ENCODE peak calls at places on chromosomes 5 and 9, in six cellular contexts. One of them, this sample, is unnamed.

GRCh38 chr9:35935261-35935660 is 22.7 kb downstream of the OR2S2 start:
- DNase-seq in IMR-90: peak
- DNase-seq in H9: no peak
- DNase-seq in H1: no peak
- DNase-seq in neuronal stem cell: no peak
- DNase-seq in mesenchymal stem cell: no peak
- DNase-seq in this sample: no peak

GRCh38 chr5:172004824-172005237 is 1.6 kb downstream of the FBXW11 start:
- DNase-seq in H1: no peak
- DNase-seq in H9: no peak
- DNase-seq in IMR-90: no peak
- DNase-seq in mesenchymal stem cell: peak
- DNase-seq in neuronal stem cell: no peak
- DNase-seq in this sample: no peak

GRCh38 chr9:28260331-28260730 is 687.0 kb upstream of the C9orf72 start:
- DNase-seq in H9: no peak
- DNase-seq in H1: no peak
- DNase-seq in mesenchymal stem cell: no peak
- DNase-seq in neuronal stem cell: no peak
- DNase-seq in IMR-90: no peak
- DNase-seq in this sample: peak

GRCh38 chr9:129145841-129146292 is 32.2 kb downstream of the IER5L start:
- DNase-seq in mesenchymal stem cell: peak
- DNase-seq in H1: peak
- DNase-seq in IMR-90: peak
- DNase-seq in H9: peak
- DNase-seq in neuronal stem cell: peak
- DNase-seq in this sample: peak

GRCh38 chr9:127351182-127352166 is 45.5 kb upstream of the SLC2A8 start:
- DNase-seq in IMR-90: no peak
- DNase-seq in H1: no peak
- DNase-seq in mesenchymal stem cell: no peak
- DNase-seq in neuronal stem cell: no peak
- DNase-seq in H9: no peak
- DNase-seq in this sample: no peak

GRCh38 chr5:92002875-92003274 is 619.8 kb upstream of the ARRDC3 start:
- DNase-seq in H1: no peak
- DNase-seq in mesenchymal stem cell: no peak
- DNase-seq in IMR-90: peak
- DNase-seq in neuronal stem cell: no peak
- DNase-seq in H9: no peak
- DNase-seq in this sample: no peak

GRCh38 chr5:139660105-139660915 is 12.2 kb downstream of the CXXC5 start:
- DNase-seq in IMR-90: no peak
- DNase-seq in mesenchymal stem cell: peak
- DNase-seq in H9: no peak
- DNase-seq in neuronal stem cell: no peak
- DNase-seq in H1: no peak
- DNase-seq in this sample: no peak

GRCh38 chr5:175800656-175801081 is 70.7 kb upstream of the CPLX2 start:
- DNase-seq in neuronal stem cell: no peak
- DNase-seq in mesenchymal stem cell: no peak
- DNase-seq in IMR-90: peak
- DNase-seq in H1: no peak
- DNase-seq in H9: no peak
- DNase-seq in this sample: no peak

GRCh38 chr5:93017854-93018253 is 563.2 kb downstream of the NR2F1-AS1 start:
- DNase-seq in mesenchymal stem cell: peak
- DNase-seq in IMR-90: peak
- DNase-seq in H1: no peak
- DNase-seq in H9: no peak
- DNase-seq in neuronal stem cell: no peak
- DNase-seq in this sample: peak

GRCh38 chr5:96146675-96147074 is 185.0 kb upstream of the ELL2 start:
- DNase-seq in IMR-90: peak
- DNase-seq in neuronal stem cell: no peak
- DNase-seq in mesenchymal stem cell: peak
- DNase-seq in H1: no peak
- DNase-seq in H9: no peak
- DNase-seq in this sample: peak

GRCh38 chr9:69604568-69605219 is 67.5 kb downstream of the APBA1 start:
- DNase-seq in mesenchymal stem cell: no peak
- DNase-seq in H9: no peak
- DNase-seq in H1: no peak
- DNase-seq in neuronal stem cell: no peak
- DNase-seq in IMR-90: no peak
- DNase-seq in this sample: no peak

GRCh38 chr5:129395247-129395646 is 64.9 kb upstream of the ADAMTS19 start:
- DNase-seq in mesenchymal stem cell: no peak
- DNase-seq in H9: no peak
- DNase-seq in IMR-90: no peak
- DNase-seq in neuronal stem cell: no peak
- DNase-seq in H1: no peak
- DNase-seq in this sample: peak

GRCh38 chr5:122468351-122469111 is 156.5 kb downstream of the SNCAIP start:
- DNase-seq in IMR-90: no peak
- DNase-seq in mesenchymal stem cell: no peak
- DNase-seq in H1: no peak
- DNase-seq in neuronal stem cell: no peak
- DNase-seq in H9: no peak
- DNase-seq in this sample: no peak

GRCh38 chr5:109744261-109744660 is 54.5 kb downstream of the MAN2A1 start:
- DNase-seq in mesenchymal stem cell: no peak
- DNase-seq in H9: no peak
- DNase-seq in IMR-90: no peak
- DNase-seq in H1: no peak
- DNase-seq in neuronal stem cell: no peak
- DNase-seq in this sample: no peak

GRCh38 chr9:87514136-87514535 is 16.5 kb downstream of the DAPK1 start:
- DNase-seq in mesenchymal stem cell: no peak
- DNase-seq in H1: no peak
- DNase-seq in neuronal stem cell: no peak
- DNase-seq in IMR-90: no peak
- DNase-seq in H9: no peak
- DNase-seq in this sample: no peak

GRCh38 chr9:79325501-79325900 is 246.3 kb upstream of the TLE4 start:
- DNase-seq in H9: no peak
- DNase-seq in IMR-90: peak
- DNase-seq in mesenchymal stem cell: no peak
- DNase-seq in H1: no peak
- DNase-seq in neuronal stem cell: no peak
- DNase-seq in this sample: no peak

GRCh38 chr5:128579669-128580068 is 41.6 kb upstream of the FBN2 start:
- DNase-seq in H1: no peak
- DNase-seq in mesenchymal stem cell: no peak
- DNase-seq in IMR-90: peak
- DNase-seq in neuronal stem cell: no peak
- DNase-seq in H9: no peak
- DNase-seq in this sample: no peak

GRCh38 chr5:60487885-60488425 is 212.0 kb downstream of the DEPDC1B start:
- DNase-seq in neuronal stem cell: no peak
- DNase-seq in H1: no peak
- DNase-seq in mesenchymal stem cell: peak
- DNase-seq in H9: no peak
- DNase-seq in IMR-90: no peak
- DNase-seq in this sample: no peak

GRCh38 chr9:137749511-137749910 is 128.1 kb upstream of the CACNA1B start:
- DNase-seq in IMR-90: no peak
- DNase-seq in H1: no peak
- DNase-seq in neuronal stem cell: no peak
- DNase-seq in H9: no peak
- DNase-seq in mesenchymal stem cell: no peak
- DNase-seq in this sample: no peak

GRCh38 chr5:124342027-124342471 is 404.4 kb downstream of the ZNF608 start:
- DNase-seq in H1: no peak
- DNase-seq in mesenchymal stem cell: peak
- DNase-seq in IMR-90: peak
- DNase-seq in neuronal stem cell: no peak
- DNase-seq in H9: no peak
- DNase-seq in this sample: no peak

GRCh38 chr5:161266954-161267353 is 279.6 kb downstream of the GABRB2 start:
- DNase-seq in H9: no peak
- DNase-seq in neuronal stem cell: no peak
- DNase-seq in IMR-90: no peak
- DNase-seq in mesenchymal stem cell: no peak
- DNase-seq in H1: no peak
- DNase-seq in this sample: no peak

GRCh38 chr5:75367401-75367800 is 30.4 kb downstream of the HMGCR start:
- DNase-seq in neuronal stem cell: no peak
- DNase-seq in mesenchymal stem cell: peak
- DNase-seq in H9: no peak
- DNase-seq in H1: no peak
- DNase-seq in IMR-90: peak
- DNase-seq in this sample: no peak

GRCh38 chr9:18604971-18605370 is 131.0 kb downstream of the ADAMTSL1 start:
- DNase-seq in H1: no peak
- DNase-seq in neuronal stem cell: no peak
- DNase-seq in H9: no peak
- DNase-seq in mesenchymal stem cell: no peak
- DNase-seq in IMR-90: no peak
- DNase-seq in this sample: no peak

GRCh38 chr9:100784755-100785154 is 206.9 kb downstream of the CAVIN4 start:
- DNase-seq in IMR-90: no peak
- DNase-seq in H1: no peak
- DNase-seq in mesenchymal stem cell: no peak
- DNase-seq in H9: no peak
- DNase-seq in neuronal stem cell: no peak
- DNase-seq in this sample: no peak

GRCh38 chr9:133737071-133737773 is 930 bp downstream of the SARDH start:
- DNase-seq in H1: no peak
- DNase-seq in neuronal stem cell: no peak
- DNase-seq in H9: no peak
- DNase-seq in IMR-90: no peak
- DNase-seq in mesenchymal stem cell: no peak
- DNase-seq in this sample: no peak

GRCh38 chr5:82882316-82882715 is 194.9 kb downstream of the TMEM167A start:
- DNase-seq in IMR-90: no peak
- DNase-seq in H1: no peak
- DNase-seq in neuronal stem cell: no peak
- DNase-seq in mesenchymal stem cell: no peak
- DNase-seq in H9: no peak
- DNase-seq in this sample: no peak

DNA sequence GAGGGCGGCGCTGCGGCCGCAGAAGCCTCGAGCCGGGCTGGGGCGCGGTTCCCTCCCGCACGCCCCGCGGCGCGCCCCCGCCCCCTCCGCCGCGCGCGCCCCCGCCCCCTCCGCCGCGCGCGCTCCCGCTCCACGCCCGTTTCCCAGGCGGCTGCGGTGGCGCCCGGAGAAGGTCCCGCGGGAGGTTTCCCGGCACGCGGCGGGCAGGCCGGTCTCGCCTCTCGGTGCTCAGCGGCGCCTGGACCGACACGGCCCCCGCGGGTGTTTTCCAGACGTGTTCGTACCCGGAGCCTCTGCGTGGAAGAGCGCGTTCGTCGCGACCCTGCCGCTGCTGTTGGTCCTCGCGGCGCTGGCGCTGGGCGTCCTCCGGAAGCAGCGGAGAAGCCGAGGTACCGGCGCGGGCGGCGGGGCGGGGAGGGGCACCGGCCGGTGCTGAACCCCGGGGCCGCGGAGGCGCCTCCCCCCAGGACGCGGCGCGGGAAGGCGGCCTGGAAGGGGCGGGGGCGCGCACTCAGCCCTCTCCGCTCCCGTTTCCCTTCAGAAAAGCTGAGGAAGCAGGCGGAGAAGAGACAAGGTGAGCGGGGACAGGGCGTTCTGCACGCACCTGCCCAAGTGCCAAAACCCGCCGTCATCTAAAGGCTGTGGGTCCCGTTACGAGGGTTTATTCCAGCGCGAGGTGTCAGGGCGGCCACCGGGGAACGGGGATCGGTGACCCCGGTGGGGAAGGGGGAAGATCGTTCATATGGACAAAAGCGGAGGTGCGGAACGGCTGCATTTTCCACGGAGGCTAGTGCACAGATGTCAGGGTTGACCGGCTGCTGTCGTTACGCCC is 13.1 kb downstream of the BTNL9 start:
- DNase-seq in neuronal stem cell: no peak
- DNase-seq in H9: no peak
- DNase-seq in IMR-90: no peak
- DNase-seq in mesenchymal stem cell: no peak
- DNase-seq in H1: peak
- DNase-seq in this sample: no peak
- H3K27ac ChIP-seq in neuronal stem cell: no peak
- H3K27ac ChIP-seq in H9: no peak
- H3K27ac ChIP-seq in IMR-90: no peak
- H3K27ac ChIP-seq in mesenchymal stem cell: no peak
- H3K27ac ChIP-seq in H1: no peak
- H3K27ac ChIP-seq in this sample: no peak

GRCh38 chr5:173291722-173292658 is 36.2 kb downstream of the STC2 start:
- DNase-seq in mesenchymal stem cell: peak
- DNase-seq in neuronal stem cell: no peak
- DNase-seq in H9: no peak
- DNase-seq in H1: no peak
- DNase-seq in IMR-90: peak
- DNase-seq in this sample: peak
- H3K18ac ChIP-seq in mesenchymal stem cell: peak
- H3K18ac ChIP-seq in neuronal stem cell: peak
- H3K18ac ChIP-seq in H9: no peak
- H3K18ac ChIP-seq in H1: no peak
- H3K18ac ChIP-seq in IMR-90: peak
- H3K18ac ChIP-seq in this sample: peak

GRCh38 chr5:142888469-142889085 is 118.4 kb downstream of the ARHGAP26 start:
- DNase-seq in IMR-90: peak
- DNase-seq in H9: no peak
- DNase-seq in mesenchymal stem cell: peak
- DNase-seq in neuronal stem cell: peak
- DNase-seq in H1: no peak
- DNase-seq in this sample: peak
- H3K27ac ChIP-seq in IMR-90: no peak
- H3K27ac ChIP-seq in H9: no peak
- H3K27ac ChIP-seq in mesenchymal stem cell: no peak
- H3K27ac ChIP-seq in neuronal stem cell: no peak
- H3K27ac ChIP-seq in H1: no peak
- H3K27ac ChIP-seq in this sample: no peak

GRCh38 chr5:14036947-14037346 is 92.5 kb upstream of the DNAH5 start:
- DNase-seq in H1: no peak
- DNase-seq in IMR-90: peak
- DNase-seq in H9: no peak
- DNase-seq in neuronal stem cell: no peak
- DNase-seq in mesenchymal stem cell: peak
- DNase-seq in this sample: peak

GRCh38 chr5:14039576-14039975 is 95.1 kb upstream of the DNAH5 start:
- DNase-seq in IMR-90: peak
- DNase-seq in H1: no peak
- DNase-seq in neuronal stem cell: no peak
- DNase-seq in H9: no peak
- DNase-seq in mesenchymal stem cell: no peak
- DNase-seq in this sample: peak

GRCh38 chr5:14040542-14040941 is 96.1 kb upstream of the DNAH5 start:
- DNase-seq in H1: no peak
- DNase-seq in mesenchymal stem cell: no peak
- DNase-seq in H9: no peak
- DNase-seq in IMR-90: peak
- DNase-seq in neuronal stem cell: no peak
- DNase-seq in this sample: peak

GRCh38 chr5:14038341-14038959 is 94.0 kb upstream of the DNAH5 start:
- DNase-seq in IMR-90: peak
- DNase-seq in H9: no peak
- DNase-seq in mesenchymal stem cell: peak
- DNase-seq in neuronal stem cell: no peak
- DNase-seq in H1: no peak
- DNase-seq in this sample: peak

GRCh38 chr5:14039063-14039462 is 94.6 kb upstream of the DNAH5 start:
- DNase-seq in neuronal stem cell: no peak
- DNase-seq in IMR-90: peak
- DNase-seq in H9: no peak
- DNase-seq in mesenchymal stem cell: peak
- DNase-seq in H1: no peak
- DNase-seq in this sample: no peak
- H3K18ac ChIP-seq in neuronal stem cell: no peak
- H3K18ac ChIP-seq in IMR-90: peak
- H3K18ac ChIP-seq in H9: no peak
- H3K18ac ChIP-seq in mesenchymal stem cell: peak
- H3K18ac ChIP-seq in H1: no peak
- H3K18ac ChIP-seq in this sample: peak